ENCODE peak calls at places on chromosomes 3 and 15, in four cellular contexts. E, Y, P and Z are unnamed samples. For H3K27me3, the result is how much of the 10 kb centered on the place peaks cover.

GRCh38 chr15:84588053-84588874 is 12.5 kb upstream of the ZSCAN2 start:
- DNase-seq in E (peak), Y (peak), P (peak), Z (peak)

GRCh38 chr15:26191216-26191615 is 328.1 kb upstream of the ATP10A start:
- DNase-seq in E (no peak), Y (no peak), P (no peak), Z (no peak)

GRCh38 chr3:41320953-41321641 is 121.8 kb downstream of the CTNNB1 start:
- DNase-seq in E (no peak), Y (no peak), P (no peak), Z (no peak)

GRCh38 chr3:172511783-172512357 is 11.4 kb downstream of the TNFSF10 start:
- DNase-seq in E (no peak), Y (no peak), P (no peak), Z (no peak)

GRCh38 chr3:112078125-112079083 is 7.8 kb upstream of the C3orf52 start:
- DNase-seq in E (no peak), Y (no peak), P (no peak), Z (no peak)

GRCh38 chr3:4755566-4755965 is 223.7 kb upstream of the BHLHE40 start:
- DNase-seq in E (no peak), Y (no peak), P (no peak), Z (no peak)

GRCh38 chr3:55159016-55159415 is 231.2 kb upstream of the LRTM1 start:
- DNase-seq in E (no peak), Y (no peak), P (no peak), Z (no peak)

GRCh38 chr15:57505949-57506391 is 85.7 kb upstream of the MYZAP start:
- DNase-seq in E (peak), Y (peak), P (no peak), Z (peak)

GRCh38 chr3:114551770-114552526 is 258.1 kb downstream of the TIGIT start:
- DNase-seq in E (no peak), Y (no peak), P (no peak), Z (no peak)

GRCh38 chr15:32709295-32710033 is 8.3 kb upstream of the GREM1 start:
- DNase-seq in E (no peak), Y (no peak), P (no peak), Z (no peak)

GRCh38 chr3:162166543-162166942 is 669.9 kb downstream of the OTOL1 start:
- DNase-seq in E (no peak), Y (no peak), P (no peak), Z (no peak)

GRCh38 chr15:55401786-55402246 is 6.3 kb downstream of the CCPG1 start:
- DNase-seq in E (no peak), Y (no peak), P (no peak), Z (no peak)

GRCh38 chr3:53240989-53241972 is 14.5 kb downstream of the TKT start:
- DNase-seq in E (no peak), Y (no peak), P (no peak), Z (no peak)

GRCh38 chr15:101099183-101099582 is 152.7 kb downstream of the CHSY1 start:
- DNase-seq in E (peak), Y (no peak), P (no peak), Z (no peak)

GRCh38 chr3:124322966-124323365 is 331.0 kb upstream of the ROPN1 start:
- DNase-seq in E (no peak), Y (no peak), P (no peak), Z (no peak)

GRCh38 chr3:132522353-132522752 is 74.7 kb upstream of the ACKR4 start:
- DNase-seq in E (no peak), Y (no peak), P (no peak), Z (no peak)

DNA sequence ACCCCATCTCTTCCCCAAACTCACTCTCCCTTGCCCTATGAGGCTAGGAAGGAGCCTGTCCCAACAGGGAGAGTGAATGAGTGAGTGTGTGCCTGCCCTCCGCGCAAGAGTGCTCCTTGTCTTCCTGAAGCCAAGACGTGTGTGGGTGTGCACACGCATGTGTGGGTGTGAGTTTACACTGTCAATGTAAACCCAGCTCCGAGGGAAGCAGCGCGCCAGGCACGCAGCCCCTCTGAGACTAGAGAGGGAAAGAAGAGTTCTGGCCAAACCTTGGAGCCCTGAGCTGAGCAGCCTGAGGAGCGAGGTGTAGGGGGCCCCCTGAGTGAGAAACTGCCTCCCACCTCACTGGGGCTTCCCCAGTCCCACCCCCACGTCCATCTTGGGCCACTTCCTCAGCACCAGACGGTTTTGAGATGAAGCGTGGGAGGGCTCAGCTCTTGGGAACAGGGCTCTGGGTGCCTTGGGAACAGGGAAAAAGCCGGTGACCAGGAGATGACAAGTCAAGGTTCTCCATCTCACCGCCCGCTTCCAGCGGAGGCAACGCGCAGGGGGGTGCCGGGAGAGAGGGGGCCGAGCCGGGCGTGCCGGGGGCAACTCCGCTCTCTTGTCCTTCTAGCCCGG is 5.1 kb downstream of the MECOM start:
- DNase-seq in E (peak), Y (no peak), P (no peak), Z (no peak)
- H3K27me3 ChIP-seq in E (under half), Y (under half), P (half or more), Z (under half)

GRCh38 chr15:74960286-74960685 is 3.7 kb upstream of the RPP25 start:
- DNase-seq in E (no peak), Y (no peak), P (no peak), Z (no peak)
- H3K27me3 ChIP-seq in E (under half), Y (under half), P (under half), Z (under half)

GRCh38 chr15:29887719-29888118 is 65.5 kb upstream of the TJP1 start:
- DNase-seq in E (no peak), Y (no peak), P (no peak), Z (no peak)

GRCh38 chr15:29885183-29885582 is 62.9 kb upstream of the TJP1 start:
- DNase-seq in E (no peak), Y (no peak), P (no peak), Z (no peak)

GRCh38 chr15:29890761-29891457 is 68.6 kb upstream of the TJP1 start:
- DNase-seq in E (no peak), Y (no peak), P (no peak), Z (no peak)

GRCh38 chr15:29889545-29890329 is 67.5 kb upstream of the TJP1 start:
- DNase-seq in E (no peak), Y (no peak), P (no peak), Z (no peak)

DNA sequence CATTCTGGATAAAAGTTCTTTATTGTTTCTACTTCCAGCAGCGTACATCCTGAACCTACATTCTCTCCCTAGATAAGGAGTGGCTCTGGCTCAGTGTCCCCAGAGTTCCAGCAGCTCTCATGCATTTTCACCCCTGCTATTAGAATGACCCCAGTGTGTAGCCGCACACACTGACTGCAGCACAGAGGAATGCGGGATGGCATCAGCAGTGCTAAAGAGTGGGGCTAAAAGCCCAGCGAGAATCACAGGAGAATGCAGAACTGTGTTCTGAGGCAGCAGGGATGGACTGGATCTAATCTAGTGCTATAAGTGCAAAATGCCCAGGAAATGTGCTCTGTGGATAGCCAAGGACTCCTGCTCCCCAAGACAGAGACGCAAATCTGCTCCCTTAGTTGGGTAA is 66.4 kb upstream of the TJP1 start:
- DNase-seq in E (no peak), Y (no peak), P (no peak), Z (no peak)
- H3K27me3 ChIP-seq in E (under half), Y (under half), P (under half), Z (under half)

DNA sequence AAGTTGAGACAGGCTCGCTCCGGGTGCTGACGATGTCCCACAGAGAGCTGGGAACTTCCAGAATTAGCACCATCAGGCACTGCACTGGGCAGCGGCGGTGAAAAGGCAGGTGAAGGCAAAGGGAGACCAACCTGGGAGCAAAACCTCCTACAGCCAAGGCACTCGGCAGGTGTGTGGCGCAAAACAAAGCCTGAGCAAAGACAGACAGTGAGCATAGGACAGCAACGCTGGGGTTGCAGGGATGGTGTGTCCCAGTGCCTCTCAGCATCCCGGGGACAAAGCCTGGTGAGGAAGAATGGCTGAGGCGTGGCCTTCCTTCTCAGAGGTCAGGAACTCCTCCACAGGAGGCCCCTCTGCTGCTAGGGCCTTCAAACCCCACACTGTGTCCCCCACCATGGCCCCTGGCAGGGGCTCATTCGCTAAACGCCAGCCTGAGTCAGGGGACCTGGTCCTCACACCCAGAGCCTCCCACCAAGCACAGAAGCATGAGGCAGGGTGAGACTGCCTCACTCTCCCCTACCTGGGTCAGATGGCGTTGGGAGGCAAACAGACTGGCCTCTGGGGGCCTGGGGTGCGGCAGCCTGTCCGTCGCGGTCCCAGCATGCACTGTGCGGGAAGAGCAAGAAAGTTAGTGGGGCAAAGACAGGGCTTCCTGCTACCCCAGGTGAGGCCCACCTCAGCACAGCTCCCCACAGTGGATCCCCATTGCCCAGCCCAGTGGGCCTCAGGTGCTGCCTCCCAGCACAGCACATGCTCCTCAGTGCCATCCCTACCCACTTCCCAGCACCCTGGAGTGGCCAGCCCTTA is 44.1 kb upstream of the LINGO1 start:
- DNase-seq in E (no peak), Y (no peak), P (no peak), Z (no peak)
- H3K27me3 ChIP-seq in E (under half), Y (under half), P (under half), Z (under half)

GRCh38 chr15:96403932-96404331 is 73.4 kb downstream of the NR2F2 start:
- DNase-seq in E (no peak), Y (no peak), P (no peak), Z (no peak)
- H3K27me3 ChIP-seq in E (under half), Y (under half), P (under half), Z (under half)

GRCh38 chr3:194077602-194078001 is 58.3 kb upstream of the HES1 start:
- DNase-seq in E (no peak), Y (no peak), P (no peak), Z (no peak)
- H3K27me3 ChIP-seq in E (under half), Y (under half), P (under half), Z (under half)

GRCh38 chr3:32876920-32877319 is 59.1 kb downstream of the TRIM71 start:
- DNase-seq in E (no peak), Y (no peak), P (no peak), Z (no peak)

GRCh38 chr3:32870373-32871091 is 52.7 kb downstream of the TRIM71 start:
- DNase-seq in E (no peak), Y (no peak), P (no peak), Z (no peak)

GRCh38 chr3:32877598-32877997 is 59.8 kb downstream of the TRIM71 start:
- DNase-seq in E (no peak), Y (no peak), P (no peak), Z (no peak)

GRCh38 chr3:32872487-32873382 is 54.9 kb downstream of the TRIM71 start:
- DNase-seq in E (no peak), Y (no peak), P (no peak), Z (peak)

GRCh38 chr3:32873491-32874130 is 55.8 kb downstream of the TRIM71 start:
- DNase-seq in E (no peak), Y (no peak), P (no peak), Z (peak)
- H3K27me3 ChIP-seq in E (under half), Y (under half), P (under half), Z (under half)

DNA sequence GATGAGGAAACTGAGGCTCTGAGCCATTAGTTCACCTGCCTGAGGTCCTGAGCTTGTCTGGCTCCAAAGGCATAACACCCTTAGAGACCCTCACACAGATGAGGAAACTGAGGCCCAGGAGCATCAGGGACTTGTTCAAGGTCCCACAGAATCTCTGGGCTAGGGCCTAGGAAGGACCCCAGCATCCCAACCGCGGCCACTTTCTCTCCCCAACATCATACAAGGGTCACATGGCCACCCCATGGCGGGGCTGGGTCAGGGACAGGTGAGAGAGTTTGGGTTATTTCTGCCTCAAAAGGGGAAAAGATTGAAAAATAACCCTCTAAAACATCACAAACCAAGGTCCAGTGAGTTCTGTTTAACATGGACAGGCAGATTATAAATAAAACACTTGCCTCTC is 6.7 kb downstream of the LINGO1 start:
- DNase-seq in E (no peak), Y (no peak), P (no peak), Z (no peak)
- H3K27me3 ChIP-seq in E (under half), Y (under half), P (under half), Z (under half)

GRCh38 chr15:96344120-96344705 is 13.7 kb downstream of the NR2F2 start:
- DNase-seq in E (no peak), Y (peak), P (no peak), Z (no peak)

GRCh38 chr15:96345560-96346389 is 15.3 kb downstream of the NR2F2 start:
- DNase-seq in E (peak), Y (peak), P (no peak), Z (no peak)

GRCh38 chr15:96346409-96346808 is 15.9 kb downstream of the NR2F2 start:
- DNase-seq in E (no peak), Y (no peak), P (no peak), Z (no peak)

GRCh38 chr15:96343529-96344072 is 13.1 kb downstream of the NR2F2 start:
- DNase-seq in E (peak), Y (peak), P (no peak), Z (no peak)

DNA sequence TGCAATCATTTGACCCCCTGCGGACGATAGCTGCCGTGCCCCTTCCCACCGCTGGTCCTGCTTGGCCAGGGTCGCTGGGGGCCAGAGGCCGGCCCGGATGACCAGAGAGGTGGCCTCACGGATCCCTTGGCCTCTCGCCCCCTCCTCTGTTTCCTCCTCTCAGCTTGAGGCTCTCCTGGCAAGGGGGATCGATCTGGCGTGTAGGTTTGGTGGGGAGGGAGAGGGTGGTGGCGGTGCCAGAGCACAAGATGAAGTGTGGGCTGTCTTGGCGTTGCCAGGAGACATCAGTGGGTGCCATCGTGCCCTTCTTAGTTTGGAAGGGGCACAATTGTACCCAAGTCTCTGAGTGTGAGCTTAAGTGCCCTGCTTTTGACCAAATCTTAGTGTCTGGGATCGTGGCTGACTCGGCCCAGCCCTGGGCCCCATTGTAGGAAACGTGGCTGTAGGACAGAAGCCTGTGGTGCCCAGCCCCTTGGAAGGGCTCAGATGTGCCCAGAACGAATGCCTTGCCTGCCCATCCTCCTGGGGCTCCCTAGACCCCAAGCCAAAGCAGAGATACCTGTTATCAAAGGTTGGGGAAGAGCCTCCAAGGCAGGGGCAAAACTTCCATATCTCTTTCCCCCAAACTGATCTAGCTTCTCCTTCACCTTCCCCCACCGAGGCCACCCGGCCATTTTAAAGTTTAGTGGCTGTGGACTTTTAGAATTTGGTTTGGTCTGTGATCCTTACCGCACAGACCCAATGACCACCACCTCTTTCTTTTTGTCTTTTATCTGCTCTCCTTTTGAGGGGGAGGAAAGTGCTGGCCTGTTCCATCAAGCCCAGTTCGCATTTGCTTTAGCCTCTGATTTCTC is 14.4 kb downstream of the NR2F2 start:
- DNase-seq in E (peak), Y (peak), P (no peak), Z (no peak)
- H3K27me3 ChIP-seq in E (under half), Y (under half), P (half or more), Z (under half)